ENCODE peak calls at places on chromosomes 12 and 14, in seven cellular contexts. Z is fibroblast of the aortic adventitia, D is brain microvascular endothelial cell, K is tibial nerve, X is Peyer's patch, U is nephron progenitor cell, E is fibroblast of villous mesenchyme. F is an unnamed sample.

GRCh38 chr14:38302966-38303365 is 47.1 kb upstream of the CLEC14A start:
- DNase-seq in Z (no peak), D (no peak), K (no peak), X (no peak), U (no peak), E (no peak), F (no peak)

GRCh38 chr14:97107070-97107469 is 309.9 kb downstream of the VRK1 start:
- DNase-seq in Z (no peak), D (no peak), K (no peak), X (no peak), U (no peak), E (no peak), F (no peak)

GRCh38 chr12:48813464-48814312 is 4.6 kb upstream of the CACNB3 start:
- DNase-seq in Z (peak; percentile 32), D (no peak), K (no peak), X (no peak), U (peak; percentile 39), E (peak; percentile 73), F (no peak)

GRCh38 chr14:65790185-65790815 is 377.8 kb downstream of the FUT8 start:
- DNase-seq in Z (no peak), D (no peak), K (no peak), X (no peak), U (no peak), E (no peak), F (no peak)

GRCh38 chr14:94769413-94770250 is at the start of gene GSC:
- DNase-seq in Z (peak; percentile 22), D (no peak), K (no peak), X (no peak), U (peak; percentile 60), E (peak; percentile 14), F (peak; percentile 76)

GRCh38 chr14:69318901-69319475 is 59.0 kb downstream of the GALNT16 start:
- DNase-seq in Z (no peak), D (no peak), K (no peak), X (peak; percentile 24), U (no peak), E (no peak), F (peak; percentile 36)

GRCh38 chr14:100237735-100238418 is 1.1 kb upstream of the YY1 start:
- DNase-seq in Z (peak; percentile 44), D (no peak), K (no peak), X (no peak), U (peak; percentile 53), E (peak; percentile 50), F (peak; percentile 73)

GRCh38 chr12:47188576-47189441 is 109.0 kb upstream of the AMIGO2 start:
- DNase-seq in Z (peak; percentile 99), D (peak; percentile 72), K (no peak), X (no peak), U (no peak), E (peak; percentile 88), F (no peak)

GRCh38 chr12:95802482-95803264 is 12.1 kb upstream of the NTN4 start:
- DNase-seq in Z (peak; percentile 89), D (peak; percentile 89), K (no peak), X (no peak), U (no peak), E (peak; percentile 75), F (no peak)

GRCh38 chr14:21852061-21852664 is 178.5 kb upstream of the OR4E1 start:
- DNase-seq in Z (peak; percentile 12), D (peak; percentile 29), K (peak; percentile 18), X (no peak), U (peak; percentile 69), E (peak; percentile 2), F (no peak)
- TF ChIP-seq CTCF in Z (peak; percentile 67), D (peak; percentile 88), K (peak; percentile 43), X (peak; percentile 49), U (peak; percentile 78), E (peak; percentile 67), F (peak; percentile 84)

GRCh38 chr12:109836916-109837315 is 3.7 kb upstream of the TRPV4 start:
- DNase-seq in Z (peak; percentile 19), D (no peak), K (no peak), X (no peak), U (no peak), E (peak; percentile 7), F (no peak)
- TF ChIP-seq CTCF in Z (no peak), D (no peak), K (no peak), X (no peak), U (no peak), E (no peak), F (no peak)

GRCh38 chr12:20646239-20646827 is 48.8 kb upstream of the SLCO1C1 start:
- DNase-seq in Z (peak; percentile 74), D (peak; percentile 43), K (no peak), X (no peak), U (no peak), E (peak; percentile 40), F (no peak)

GRCh38 chr12:20641127-20641526 is 54.0 kb upstream of the SLCO1C1 start:
- DNase-seq in Z (no peak), D (no peak), K (no peak), X (no peak), U (no peak), E (no peak), F (no peak)

GRCh38 chr12:20643822-20644221 is 51.3 kb upstream of the SLCO1C1 start:
- DNase-seq in Z (no peak), D (no peak), K (no peak), X (no peak), U (no peak), E (no peak), F (no peak)
- TF ChIP-seq CTCF in Z (no peak), D (no peak), K (no peak), X (no peak), U (no peak), E (no peak), F (no peak)

DNA sequence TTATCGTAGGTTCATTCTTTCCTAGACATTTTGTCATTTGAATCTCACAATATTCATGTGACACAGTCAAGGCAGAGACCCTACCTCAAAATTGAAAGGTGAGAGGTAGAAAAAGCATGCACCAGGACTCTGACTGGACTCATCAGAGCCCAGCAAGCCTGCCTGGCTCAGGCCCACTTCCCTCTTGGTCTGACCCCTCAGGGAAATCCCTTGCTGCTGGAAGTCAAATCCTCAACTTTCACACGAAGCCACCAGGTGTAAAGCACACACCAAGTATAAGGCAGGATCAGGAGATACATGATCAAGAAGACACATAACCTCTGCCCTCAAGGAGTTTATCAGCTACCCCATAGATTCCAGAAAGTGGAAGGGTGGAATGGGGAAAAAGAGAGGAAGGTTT is 18.8 kb downstream of the NIN start:
- DNase-seq in Z (no peak), D (no peak), K (no peak), X (no peak), U (no peak), E (no peak), F (no peak)
- TF ChIP-seq CTCF in Z (no peak), D (no peak), K (no peak), X (no peak), U (no peak), E (no peak), F (no peak)

GRCh38 chr12:83958997-83959396 is 953.6 kb downstream of the SLC6A15 start:
- DNase-seq in Z (no peak), D (no peak), K (no peak), X (no peak), U (no peak), E (no peak), F (no peak)

GRCh38 chr12:83954071-83954789 is 958.4 kb downstream of the SLC6A15 start:
- DNase-seq in Z (peak; percentile 5), D (no peak), K (no peak), X (no peak), U (no peak), E (no peak), F (no peak)

GRCh38 chr12:83960767-83961166 is 951.8 kb downstream of the SLC6A15 start:
- DNase-seq in Z (no peak), D (no peak), K (no peak), X (no peak), U (no peak), E (no peak), F (no peak)

GRCh38 chr12:83954939-83955601 is 957.5 kb downstream of the SLC6A15 start:
- DNase-seq in Z (no peak), D (no peak), K (no peak), X (no peak), U (no peak), E (peak; percentile 4), F (no peak)
- TF ChIP-seq CTCF in Z (no peak), D (peak; percentile 60), K (no peak), X (no peak), U (no peak), E (no peak), F (peak; percentile 36)

F was measured in type B pancreatic cell.